ENCODE peak calls at places on chromosome 9, in nine cellular contexts. T, M, D, C, Y, K, A, L and Z are unnamed samples.

GRCh38 chr9:68447611-68448010 is 91.2 kb downstream of the PGM5 start:
- DNase-seq in L (no peak), K (no peak), D (no peak), M (no peak), T (no peak), A (no peak), C (no peak), Y (no peak), Z (no peak)

GRCh38 chr9:10274156-10274555 is 338.6 kb downstream of the PTPRD start:
- DNase-seq in A (no peak), Y (no peak), M (no peak), D (no peak), K (no peak), L (peak), T (no peak), C (no peak), Z (no peak)

GRCh38 chr9:114318416-114318815 is 4.5 kb upstream of the ORM1 start:
- DNase-seq in K (no peak), Y (no peak), A (no peak), C (no peak), M (no peak), L (no peak), T (no peak), D (no peak), Z (no peak)

GRCh38 chr9:97873877-97874276 is 20.9 kb downstream of the FOXE1 start:
- DNase-seq in M (no peak), Y (no peak), L (peak), T (no peak), A (no peak), D (no peak), K (peak), C (no peak), Z (no peak)

GRCh38 chr9:127201071-127201541 is 63.5 kb upstream of the GARNL3 start:
- DNase-seq in Y (no peak), A (no peak), D (no peak), L (no peak), M (no peak), K (no peak), C (peak), T (no peak), Z (no peak)

GRCh38 chr9:113349434-113350337 is at the start of gene BSPRY:
- DNase-seq in K (peak), D (no peak), A (peak), M (peak), Y (peak), T (no peak), L (no peak), C (no peak), Z (peak)

GRCh38 chr9:105901514-105902109 is 207.3 kb downstream of the TMEM38B start:
- DNase-seq in L (peak), Y (peak), T (no peak), C (peak), M (no peak), A (peak), D (no peak), K (peak), Z (peak)

GRCh38 chr9:14277202-14277601 is 36.7 kb downstream of the NFIB start:
- DNase-seq in M (no peak), T (peak), K (no peak), C (peak), D (no peak), A (no peak), L (peak), Y (no peak), Z (no peak)

GRCh38 chr9:85430659-85431370 is 310.9 kb downstream of the AGTPBP1 start:
- DNase-seq in T (no peak), Y (no peak), A (no peak), D (no peak), K (no peak), M (no peak), C (no peak), L (no peak), Z (no peak)

GRCh38 chr9:114316605-114317230 is 6.2 kb upstream of the ORM1 start:
- DNase-seq in T (no peak), Y (no peak), L (no peak), K (no peak), A (no peak), D (no peak), C (no peak), M (no peak), Z (no peak)

GRCh38 chr9:28234899-28235277 is 661.6 kb upstream of the C9orf72 start:
- DNase-seq in Y (no peak), D (no peak), A (peak), C (no peak), L (peak), M (no peak), T (no peak), K (peak), Z (no peak)

GRCh38 chr9:137786511-137786920 is 91.1 kb upstream of the CACNA1B start:
- DNase-seq in D (peak), K (no peak), C (no peak), A (no peak), Y (no peak), M (no peak), L (peak), T (no peak), Z (no peak)

GRCh38 chr9:129568560-129569505 is 52.1 kb downstream of the C9orf50 start:
- DNase-seq in C (peak), M (no peak), A (peak), L (peak), D (peak), Y (peak), K (peak), T (peak), Z (peak)

GRCh38 chr9:99490736-99491135 is 268.7 kb downstream of the SEC61B start:
- DNase-seq in D (no peak), C (no peak), L (no peak), A (no peak), Y (no peak), M (no peak), K (no peak), T (no peak), Z (no peak)

GRCh38 chr9:36765468-36766341 is 193.0 kb downstream of the MELK start:
- DNase-seq in D (peak), K (no peak), C (peak), M (peak), Y (peak), A (peak), T (peak), L (peak), Z (peak)

GRCh38 chr9:23941051-23941450 is 115.0 kb upstream of the ELAVL2 start:
- DNase-seq in T (no peak), K (no peak), Y (no peak), L (no peak), A (no peak), M (no peak), C (no peak), D (no peak), Z (no peak)

GRCh38 chr9:123225374-123225813 is 43.0 kb downstream of the STRBP start:
- DNase-seq in L (peak), K (no peak), A (peak), Y (peak), M (no peak), D (no peak), T (peak), C (no peak), Z (peak)

GRCh38 chr9:92808726-92809451 is 44.3 kb upstream of the BICD2 start:
- DNase-seq in L (peak), M (peak), Y (peak), A (peak), C (peak), K (peak), T (peak), D (peak), Z (peak)

GRCh38 chr9:115198018-115198417 is 80.1 kb upstream of the TNC start:
- DNase-seq in Y (no peak), A (no peak), L (no peak), M (no peak), C (peak), D (peak), T (peak), K (no peak), Z (no peak)

GRCh38 chr9:88974641-88975040 is 16.6 kb upstream of the S1PR3 start:
- DNase-seq in C (no peak), A (no peak), M (no peak), Y (no peak), K (no peak), T (no peak), L (no peak), D (no peak), Z (no peak)

GRCh38 chr9:131020388-131020787 is 11.4 kb downstream of the LAMC3 start:
- DNase-seq in A (peak), T (no peak), K (no peak), L (peak), D (no peak), C (no peak), Y (no peak), M (no peak), Z (no peak)

GRCh38 chr9:122785269-122785668 is 3.5 kb upstream of the OR5C1 start:
- DNase-seq in D (no peak), L (no peak), C (no peak), A (no peak), Y (no peak), T (no peak), K (no peak), M (no peak), Z (no peak)

GRCh38 chr9:33468797-33469621 is 4.7 kb downstream of the NOL6 start:
- DNase-seq in C (no peak), D (peak), T (no peak), Y (no peak), L (no peak), K (no peak), M (no peak), A (no peak), Z (peak)

GRCh38 chr9:36214571-36214970 is 23.9 kb downstream of the CLTA start:
- DNase-seq in Y (no peak), A (no peak), L (peak), K (no peak), D (no peak), C (no peak), T (no peak), M (no peak), Z (no peak)

GRCh38 chr9:99762470-99762869 is 59.2 kb upstream of the NR4A3 start:
- DNase-seq in Y (no peak), L (no peak), C (no peak), M (no peak), D (no peak), T (no peak), A (no peak), K (no peak), Z (peak)

GRCh38 chr9:38329980-38330379 is 62.5 kb upstream of the ALDH1B1 start:
- DNase-seq in A (no peak), D (no peak), L (no peak), Y (no peak), T (peak), K (no peak), M (no peak), C (no peak), Z (no peak)

GRCh38 chr9:133708770-133709611 is 29.2 kb downstream of the SARDH start:
- DNase-seq in K (no peak), T (no peak), M (no peak), C (no peak), Y (peak), L (no peak), D (peak), A (no peak), Z (peak)

GRCh38 chr9:36559036-36559695 is 13.5 kb upstream of the MELK start:
- DNase-seq in L (peak), K (no peak), C (no peak), T (no peak), Y (no peak), D (no peak), M (no peak), A (no peak), Z (no peak)

GRCh38 chr9:96884443-96884842 is 30.1 kb upstream of the ZNF782 start:
- DNase-seq in M (no peak), K (peak), C (no peak), Y (no peak), L (peak), A (peak), T (peak), D (no peak), Z (no peak)

GRCh38 chr9:136829981-136830885 is 12.0 kb upstream of the AJM1 start:
- DNase-seq in A (no peak), K (no peak), T (no peak), Y (no peak), C (no peak), M (no peak), D (no peak), L (no peak), Z (no peak)

GRCh38 chr9:117073539-117074336 is 341.1 kb downstream of the ASTN2 start:
- DNase-seq in C (no peak), T (no peak), D (no peak), M (no peak), L (peak), A (peak), K (peak), Y (peak), Z (peak)

GRCh38 chr9:15293727-15294405 is 13.2 kb downstream of the TTC39B start:
- DNase-seq in A (no peak), K (no peak), M (no peak), D (no peak), Y (peak), L (peak), T (no peak), C (no peak), Z (no peak)

GRCh38 chr9:12818431-12819000 is 43.7 kb downstream of the LURAP1L start:
- DNase-seq in T (no peak), C (no peak), Y (no peak), K (no peak), D (no peak), A (peak), L (peak), M (no peak), Z (no peak)

GRCh38 chr9:128276008-128276573 is at the start of gene SWI5:
- DNase-seq in D (peak), K (peak), C (peak), A (peak), L (peak), Y (peak), T (peak), M (peak), Z (peak)

GRCh38 chr9:127396253-127396807 is 639 bp upstream of the SLC2A8 start:
- DNase-seq in C (no peak), A (no peak), K (no peak), M (no peak), T (no peak), D (peak), Y (no peak), L (no peak), Z (no peak)

GRCh38 chr9:134558124-134558805 is 83.3 kb upstream of the COL5A1 start:
- DNase-seq in Y (no peak), C (no peak), D (peak), A (peak), K (no peak), M (no peak), L (no peak), T (no peak), Z (no peak)

DNA sequence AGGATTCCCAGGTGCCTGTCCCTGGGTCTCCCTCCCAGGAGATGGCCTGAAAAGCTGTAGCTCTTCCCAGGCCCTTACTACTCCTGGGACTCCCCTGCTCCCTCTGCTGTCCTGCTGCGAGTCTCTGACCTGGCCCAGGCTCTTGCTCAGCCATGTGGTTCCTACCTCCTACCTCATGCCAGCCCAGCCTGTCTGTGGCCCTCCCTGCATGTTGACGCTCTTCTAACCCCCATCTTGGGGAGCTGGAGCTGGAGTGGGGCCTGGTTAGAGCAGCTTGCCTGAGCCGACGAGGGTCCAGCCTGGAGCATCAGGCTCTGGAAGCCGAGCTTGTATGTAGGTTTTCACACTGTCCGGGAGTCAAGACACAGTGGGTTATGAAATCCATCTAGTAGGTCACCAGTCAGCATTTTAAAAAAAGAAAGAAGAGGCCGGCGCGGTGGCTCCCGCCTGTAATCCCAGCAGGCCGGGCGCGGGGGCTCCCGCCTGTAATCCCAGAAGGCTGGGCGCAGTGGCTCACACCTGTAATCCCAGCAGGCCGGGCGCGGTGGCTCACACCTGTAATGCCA is 244.4 kb downstream of the FANCC start:
- DNase-seq in L (no peak), T (no peak), Y (no peak), A (no peak), C (no peak), D (peak), K (no peak), M (no peak), Z (no peak)
- TF ChIP-seq CTCF in L (peak), T (no peak), Y (no peak), A (peak), C (peak), D (no peak), K (no peak), M (no peak), Z (peak)

GRCh38 chr9:109139851-109140250 is 20.1 kb upstream of the TMEM245 start:
- DNase-seq in Y (no peak), D (no peak), C (no peak), A (no peak), L (no peak), K (no peak), T (no peak), M (no peak), Z (no peak)

GRCh38 chr9:109138421-109138820 is 18.7 kb upstream of the TMEM245 start:
- DNase-seq in A (no peak), K (no peak), L (no peak), M (no peak), Y (no peak), C (no peak), T (no peak), D (no peak), Z (no peak)

GRCh38 chr9:109145062-109145461 is 22.0 kb downstream of the FRRS1L start:
- DNase-seq in D (no peak), K (no peak), L (no peak), T (no peak), C (no peak), M (no peak), A (no peak), Y (no peak), Z (no peak)

GRCh38 chr9:109141375-109141774 is 21.6 kb upstream of the TMEM245 start:
- DNase-seq in Y (no peak), C (no peak), D (no peak), K (no peak), A (no peak), T (no peak), L (no peak), M (no peak), Z (no peak)

DNA sequence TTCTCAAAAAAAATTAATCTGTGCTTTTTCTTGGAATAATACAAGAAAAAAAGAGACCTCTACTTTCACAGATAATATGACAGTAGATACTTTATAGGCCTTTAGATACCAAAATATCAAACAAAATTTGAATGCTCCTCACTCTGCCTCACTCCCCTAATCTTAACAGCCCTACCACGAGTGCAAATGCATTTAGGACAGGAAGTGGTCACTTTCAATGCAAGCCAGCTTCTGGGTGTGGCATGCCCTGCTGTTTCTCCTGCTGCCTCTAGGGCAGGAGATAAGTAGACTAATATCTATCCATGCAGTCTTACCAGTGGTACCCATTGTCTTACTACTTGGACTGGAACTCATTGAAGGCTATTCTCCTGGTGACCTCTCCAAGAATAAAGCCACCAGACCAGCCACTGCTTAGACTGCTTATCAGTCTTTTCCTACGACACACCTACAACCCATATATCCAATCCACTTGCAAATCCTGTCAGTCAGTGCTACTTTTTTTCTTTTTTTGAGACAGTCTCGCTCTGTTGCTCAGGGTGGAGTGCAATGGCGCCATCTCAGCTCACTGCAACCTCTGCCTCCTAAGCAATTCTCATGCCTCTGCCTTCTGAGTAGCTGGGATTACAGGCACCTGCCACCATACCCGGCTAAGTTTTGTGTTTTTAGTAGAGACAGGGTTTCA is 23.0 kb downstream of the FRRS1L start:
- DNase-seq in L (peak), A (no peak), K (peak), M (no peak), Y (peak), D (no peak), C (no peak), T (no peak), Z (peak)
- TF ChIP-seq CTCF in L (peak), A (peak), K (peak), M (no peak), Y (peak), D (no peak), C (no peak), T (no peak), Z (peak)

DNA sequence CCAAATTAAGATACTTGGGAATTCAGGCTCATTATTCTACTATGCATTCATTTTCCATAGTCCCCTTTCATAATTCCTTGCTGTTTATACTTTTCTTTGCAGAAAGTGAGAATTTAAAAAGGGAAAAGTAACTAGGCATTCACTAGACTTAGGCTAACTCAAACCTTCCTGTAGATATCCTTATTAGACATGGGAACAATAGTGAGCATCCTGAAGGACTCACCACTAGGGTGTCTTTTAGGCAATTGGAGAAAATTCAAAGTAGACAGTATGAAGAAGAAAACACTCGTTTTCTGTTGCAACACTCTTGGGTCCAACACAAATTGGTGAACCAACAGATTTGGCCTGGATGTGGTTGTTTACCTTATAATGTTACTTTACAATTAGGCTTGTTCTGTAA is 213.2 kb upstream of the GRIN3A start:
- DNase-seq in K (no peak), D (no peak), Y (no peak), L (no peak), A (no peak), C (no peak), T (no peak), M (no peak), Z (no peak)
- TF ChIP-seq CTCF in K (no peak), D (no peak), Y (no peak), L (no peak), A (no peak), C (no peak), T (no peak), M (no peak), Z (no peak)

GRCh38 chr9:7342229-7342628 is 457.3 kb downstream of the DMAC1 start:
- DNase-seq in M (no peak), L (peak), Y (no peak), T (no peak), C (no peak), A (no peak), D (no peak), K (no peak), Z (no peak)
- TF ChIP-seq CTCF in M (no peak), L (peak), Y (no peak), T (no peak), C (peak), A (peak), D (peak), K (no peak), Z (no peak)

GRCh38 chr9:124358617-124359016 is 56.6 kb downstream of the PSMB7 start:
- DNase-seq in K (no peak), A (no peak), T (no peak), C (no peak), M (no peak), D (no peak), L (no peak), Y (no peak), Z (no peak)

GRCh38 chr9:124359426-124359825 is 55.8 kb downstream of the PSMB7 start:
- DNase-seq in M (no peak), T (peak), D (no peak), L (no peak), C (no peak), Y (no peak), K (no peak), A (no peak), Z (no peak)

GRCh38 chr9:124355941-124356744 is 59.1 kb downstream of the PSMB7 start:
- DNase-seq in A (no peak), K (no peak), Y (no peak), C (no peak), D (no peak), M (no peak), T (peak), L (no peak), Z (no peak)

GRCh38 chr9:124356745-124357390 is 58.4 kb downstream of the PSMB7 start:
- DNase-seq in M (no peak), Y (no peak), K (no peak), A (no peak), D (no peak), C (no peak), T (no peak), L (no peak), Z (no peak)

GRCh38 chr9:124357591-124358361 is 57.5 kb downstream of the PSMB7 start:
- DNase-seq in M (no peak), D (no peak), K (no peak), L (no peak), Y (no peak), A (no peak), T (peak), C (no peak), Z (peak)
- TF ChIP-seq CTCF in M (no peak), D (no peak), K (no peak), L (peak), Y (no peak), A (no peak), T (no peak), C (no peak), Z (peak)